ENCODE peak calls at places on chromosomes 3 and 15, in nine cellular contexts. M, S, C, D, X, P, R, G and W are unnamed samples.

GRCh38 chr15:53251998-53252397 is 461.9 kb upstream of the ONECUT1 start:
- DNase-seq in X (no peak), R (no peak), S (no peak), G (no peak), P (no peak), D (no peak), C (peak), M (no peak), W (no peak)

GRCh38 chr15:65421360-65422215 is 1.2 kb downstream of the IGDCC4 start:
- DNase-seq in C (no peak), D (no peak), X (no peak), R (no peak), S (peak), G (peak), P (no peak), M (no peak), W (peak)

GRCh38 chr3:61257148-61257547 is 5.9 kb upstream of the FHIT start:
- DNase-seq in P (no peak), X (no peak), R (no peak), M (no peak), G (no peak), D (no peak), C (no peak), S (peak), W (no peak)

GRCh38 chr15:70098461-70099166 is 897 bp upstream of the TLE3 start:
- DNase-seq in S (peak), P (peak), G (peak), C (peak), M (peak), R (no peak), D (no peak), X (no peak), W (peak)

GRCh38 chr3:122231781-122232180 is 48.3 kb downstream of the CASR start:
- DNase-seq in S (no peak), X (no peak), C (no peak), G (no peak), M (no peak), R (no peak), D (no peak), P (no peak), W (no peak)

GRCh38 chr3:190086191-190086590 is 34.5 kb downstream of the P3H2 start:
- DNase-seq in R (no peak), M (no peak), G (no peak), S (no peak), X (no peak), D (no peak), P (no peak), C (no peak), W (no peak)

GRCh38 chr15:76147906-76148553 is 88.2 kb downstream of the TMEM266 start:
- DNase-seq in X (peak), C (peak), M (peak), R (no peak), G (peak), D (peak), P (peak), S (peak), W (peak)

GRCh38 chr15:40286061-40286532 is 3.2 kb upstream of the ANKRD63 start:
- DNase-seq in X (no peak), C (no peak), S (no peak), R (no peak), G (no peak), D (no peak), M (no peak), P (no peak), W (no peak)

GRCh38 chr3:46667061-46667621 is 26.3 kb downstream of the ALS2CL start:
- DNase-seq in S (no peak), M (no peak), P (no peak), D (no peak), G (no peak), C (no peak), R (no peak), X (peak), W (no peak)